ENCODE peak calls at places on chromosomes 6 and 20, in ten cellular contexts. V is epithelial cell of esophagus; I is right atrium auricular region; D is Panc1; F is BE2C; W is GM13976; J is kidney; Q is activated B cell treated with CpG ODN at 0.5 μM for 24 hours; A is CD8-positive, alpha-beta T cell; S is GM10248. R is an unnamed sample.

GRCh38 chr6:93389192-93389591 is 30.2 kb downstream of the EPHA7 start:
- DNase-seq in F (no peak), S (no peak), W (no peak), J (no peak), D (no peak), A (no peak), Q (no peak), V (no peak), I (no peak), R (no peak)

GRCh38 chr6:24899647-24900325 is 36.0 kb downstream of the RIPOR2 start:
- DNase-seq in D (no peak), F (no peak), S (no peak), A (no peak), I (no peak), V (no peak), Q (no peak), J (no peak), W (no peak), R (no peak)

GRCh38 chr20:41587956-41588355 is 30.2 kb downstream of the CHD6 start:
- DNase-seq in J (no peak), V (peak; percentile 75), Q (no peak), F (no peak), D (no peak), A (no peak), I (no peak), S (no peak), W (no peak), R (no peak)

GRCh38 chr6:127945434-127946097 is 44.7 kb upstream of the THEMIS start:
- DNase-seq in A (no peak), J (no peak), F (no peak), Q (no peak), D (no peak), S (no peak), W (no peak), I (no peak), V (no peak), R (no peak)

GRCh38 chr6:166587631-166588413 is 1.3 kb upstream of the RAMACL start:
- DNase-seq in D (no peak), W (peak; percentile 77), J (no peak), I (no peak), A (no peak), V (no peak), F (no peak), S (peak; percentile 80), Q (peak; percentile 28), R (no peak)

GRCh38 chr20:50460608-50461268 is 49.4 kb upstream of the PTPN1 start:
- DNase-seq in F (peak; percentile 86), Q (peak; percentile 69), J (peak; percentile 94), W (peak; percentile 82), S (peak; percentile 81), A (peak; percentile 82), D (peak; percentile 74), I (peak; percentile 97), V (peak; percentile 78), R (peak; percentile 87)

GRCh38 chr6:14638932-14639875 is 521.6 kb downstream of the CD83 start:
- DNase-seq in J (no peak), W (peak; percentile 54), S (peak; percentile 43), A (no peak), Q (no peak), D (no peak), V (peak; percentile 62), F (no peak), I (peak; percentile 61), R (no peak)

GRCh38 chr6:147821266-147821665 is 312.8 kb downstream of the SAMD5 start:
- DNase-seq in V (no peak), J (no peak), A (no peak), D (no peak), S (no peak), W (no peak), F (no peak), Q (no peak), I (no peak), R (no peak)

GRCh38 chr6:157569543-157569942 is 188.6 kb downstream of the ZDHHC14 start:
- DNase-seq in A (no peak), Q (no peak), W (no peak), S (no peak), D (no peak), I (no peak), F (no peak), J (no peak), V (no peak), R (no peak)

GRCh38 chr6:40841721-40842120 is 197.3 kb downstream of the UNC5CL start:
- DNase-seq in D (no peak), Q (no peak), A (no peak), W (no peak), S (no peak), V (no peak), J (no peak), I (no peak), F (no peak), R (no peak)

GRCh38 chr6:132792510-132792909 is 5.9 kb downstream of the SLC18B1 start:
- DNase-seq in V (no peak), D (no peak), Q (no peak), J (no peak), A (no peak), I (no peak), W (no peak), S (no peak), F (no peak), R (no peak)

GRCh38 chr20:63835031-63835858 is 4.2 kb upstream of the ZBTB46 start:
- DNase-seq in I (peak; percentile 96), W (peak; percentile 76), J (peak; percentile 97), D (no peak), V (peak; percentile 90), F (peak; percentile 91), A (no peak), S (peak; percentile 66), Q (no peak), R (peak; percentile 76)

GRCh38 chr6:130500693-130501092 is 134.9 kb downstream of the TMEM200A start:
- DNase-seq in I (no peak), W (no peak), D (no peak), Q (no peak), F (no peak), J (no peak), A (no peak), S (no peak), V (peak; percentile 6), R (no peak)

GRCh38 chr20:62959998-62960436 is 7.5 kb downstream of the SLC17A9 start:
- DNase-seq in W (no peak), I (no peak), J (peak; percentile 58), A (no peak), S (no peak), Q (no peak), F (no peak), V (no peak), D (no peak), R (no peak)

GRCh38 chr20:44603327-44603726 is 20.9 kb downstream of the PKIG start:
- DNase-seq in Q (no peak), S (no peak), I (no peak), D (no peak), F (no peak), V (no peak), A (no peak), J (no peak), W (no peak), R (no peak)
- TF ChIP-seq CTCF in Q (no peak), S (peak; percentile 10), I (no peak), D (no peak), F (peak; percentile 26), V (no peak), A (no peak), J (no peak), W (no peak), R (no peak)

DNA sequence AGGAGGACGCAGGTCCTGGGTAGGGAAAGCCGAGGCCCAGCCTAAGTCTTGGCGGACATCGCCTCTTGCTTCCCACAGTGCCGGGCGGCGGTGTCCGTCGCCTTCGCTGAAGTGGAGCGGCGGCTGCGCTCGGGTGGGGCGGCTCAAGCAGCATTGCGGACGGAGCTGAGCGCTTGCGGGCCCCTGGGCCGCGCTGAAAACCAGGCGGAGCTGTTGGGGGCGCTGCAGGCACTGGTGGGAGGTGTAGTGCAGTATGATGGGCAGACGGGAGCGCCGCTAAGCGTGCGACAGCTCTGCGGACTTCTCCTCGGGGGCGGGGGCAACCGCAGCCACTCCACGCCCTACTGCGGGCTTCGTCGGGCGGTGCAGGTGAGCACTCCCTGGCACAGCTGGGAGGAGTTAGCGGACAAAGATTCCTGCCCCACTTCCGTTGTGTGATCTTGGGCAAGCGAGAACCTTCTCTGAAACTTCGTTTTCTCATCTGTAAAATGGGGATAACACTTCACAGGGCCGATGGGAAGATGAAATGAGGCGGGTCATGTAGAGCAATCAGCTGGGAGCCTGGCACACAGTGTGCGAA is 4.3 kb downstream of the PRSS16 start:
- DNase-seq in S (peak; percentile 92), F (peak; percentile 85), I (no peak), V (peak; percentile 96), J (peak; percentile 93), W (peak; percentile 95), Q (peak; percentile 54), D (no peak), A (peak; percentile 62), R (peak; percentile 89)
- TF ChIP-seq CTCF in S (peak; percentile 65), F (peak; percentile 47), I (no peak), V (peak; percentile 38), J (no peak), W (peak; percentile 61), Q (no peak), D (peak; percentile 86), A (peak; percentile 21), R (peak; percentile 72)

DNA sequence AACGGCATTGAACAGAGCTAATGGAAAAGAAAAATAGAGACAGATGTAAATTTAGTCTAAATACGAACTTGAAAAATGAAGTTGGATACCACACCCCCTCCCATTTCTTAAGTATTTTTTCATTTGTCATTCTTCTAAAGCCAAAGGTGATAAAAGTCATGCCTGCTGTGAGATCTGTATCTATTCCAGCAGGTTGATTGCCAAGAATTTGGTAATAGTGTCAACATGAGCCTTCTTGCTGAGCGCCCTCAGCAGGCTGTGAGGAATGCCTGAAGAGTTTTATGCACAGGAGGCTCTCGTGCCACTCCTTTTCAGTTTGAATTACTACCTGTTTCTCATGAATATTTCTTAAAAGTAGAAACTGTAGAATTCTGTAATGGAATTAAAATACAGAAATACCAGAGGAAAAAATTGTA is 165.4 kb downstream of the QKI start:
- DNase-seq in D (no peak), I (no peak), W (no peak), J (no peak), A (no peak), S (no peak), Q (no peak), F (no peak), V (peak; percentile 35), R (no peak)
- TF ChIP-seq CTCF in D (peak; percentile 37), I (no peak), W (no peak), J (peak; percentile 5), A (no peak), S (no peak), Q (no peak), F (no peak), V (peak; percentile 37), R (no peak)

DNA sequence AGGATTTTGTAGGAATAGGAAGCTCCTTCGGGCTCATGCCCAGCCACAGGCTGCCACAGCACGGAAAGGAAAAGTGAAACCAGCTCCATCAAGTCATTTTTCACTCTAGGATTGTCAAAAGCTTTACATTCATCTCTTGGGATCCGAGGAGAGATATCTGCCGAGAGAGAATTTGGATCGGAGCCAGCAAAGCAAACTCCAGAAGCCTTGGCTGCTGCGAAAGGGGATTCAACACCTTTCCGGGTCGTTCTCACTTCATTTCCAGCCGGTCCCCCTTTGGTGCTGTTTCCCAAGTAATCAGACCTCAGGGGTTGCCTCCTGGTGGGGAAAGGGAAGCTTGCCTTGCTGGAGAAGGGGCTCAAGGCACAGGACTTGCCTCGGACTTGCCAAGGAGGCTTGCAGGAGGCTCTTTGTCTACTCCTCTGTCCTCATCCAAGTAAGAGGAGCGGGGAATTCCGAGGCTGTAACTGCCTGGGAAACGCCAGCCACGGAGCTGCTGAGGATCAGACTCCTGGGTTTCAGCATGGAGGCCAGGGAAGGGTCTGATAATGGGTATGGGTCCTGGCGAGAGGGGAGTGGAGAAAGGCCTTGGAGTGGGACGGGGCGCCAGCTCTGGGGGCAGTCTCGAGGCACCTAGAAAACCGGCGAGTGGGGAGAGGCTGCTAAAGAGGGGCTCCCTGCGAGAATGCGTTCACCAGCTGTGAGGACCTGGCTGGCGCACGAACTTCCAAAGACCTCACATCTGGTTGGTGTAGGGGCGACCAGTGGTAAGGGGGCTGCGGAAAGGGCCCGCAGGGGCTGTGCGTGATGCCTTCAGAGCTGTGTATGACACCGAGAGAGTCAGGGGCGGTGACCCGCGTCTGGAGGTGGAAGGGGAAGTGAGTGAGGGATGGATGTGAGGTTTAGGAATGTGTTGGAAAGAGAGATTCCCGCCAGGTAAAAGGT is 702 bp downstream of the ETV7 start:
- DNase-seq in V (peak; percentile 53), Q (peak; percentile 27), D (peak; percentile 7), W (peak; percentile 61), I (no peak), F (peak; percentile 42), J (no peak), S (peak; percentile 49), A (peak; percentile 13), R (no peak)
- TF ChIP-seq CTCF in V (no peak), Q (no peak), D (no peak), W (no peak), I (no peak), F (peak; percentile 15), J (no peak), S (no peak), A (no peak), R (peak; percentile 10)